ENCODE peak calls at places on chromosomes 11 and 22, in six cellular contexts. One of them, this sample, is unnamed.
A peak's percentile ranks its signal among the peaks of the same experiment; 100 is the strongest.

GRCh38 chr11:35418847-35419712 is at the start of gene SLC1A2:
- DNase-seq in WERI-Rb-1: peak; percentile 94
- DNase-seq in body of pancreas: no peak
- DNase-seq in HEK293T: peak; percentile 42
- DNase-seq in activated T-cell treated with anti-CD3 and anti-CD28 coated beads, Interleukin-2, amount 50 U/mL, for 24 hours: peak; percentile 49
- DNase-seq in HS-5: no peak
- DNase-seq in this sample: no peak

GRCh38 chr11:70244698-70245097 is 25.8 kb upstream of the PPFIA1 start:
- DNase-seq in body of pancreas: no peak
- DNase-seq in HEK293T: no peak
- DNase-seq in WERI-Rb-1: no peak
- DNase-seq in HS-5: peak; percentile 86
- DNase-seq in activated T-cell treated with anti-CD3 and anti-CD28 coated beads, Interleukin-2, amount 50 U/mL, for 24 hours: no peak
- DNase-seq in this sample: no peak

GRCh38 chr11:9090488-9091043 is 833 bp downstream of the SCUBE2 start:
- DNase-seq in HEK293T: no peak
- DNase-seq in body of pancreas: no peak
- DNase-seq in WERI-Rb-1: no peak
- DNase-seq in activated T-cell treated with anti-CD3 and anti-CD28 coated beads, Interleukin-2, amount 50 U/mL, for 24 hours: no peak
- DNase-seq in HS-5: no peak
- DNase-seq in this sample: no peak

GRCh38 chr11:72591785-72592490 is 82.3 kb downstream of the PDE2A start:
- DNase-seq in HS-5: no peak
- DNase-seq in activated T-cell treated with anti-CD3 and anti-CD28 coated beads, Interleukin-2, amount 50 U/mL, for 24 hours: peak; percentile 56
- DNase-seq in HEK293T: no peak
- DNase-seq in body of pancreas: no peak
- DNase-seq in WERI-Rb-1: peak; percentile 97
- DNase-seq in this sample: no peak

GRCh38 chr11:116062526-116063171 is 558.4 kb upstream of the CADM1 start:
- DNase-seq in HS-5: no peak
- DNase-seq in activated T-cell treated with anti-CD3 and anti-CD28 coated beads, Interleukin-2, amount 50 U/mL, for 24 hours: no peak
- DNase-seq in body of pancreas: no peak
- DNase-seq in HEK293T: no peak
- DNase-seq in WERI-Rb-1: peak; percentile 52
- DNase-seq in this sample: no peak

GRCh38 chr22:38925571-38926041 is 31.8 kb upstream of the APOBEC3A start:
- DNase-seq in activated T-cell treated with anti-CD3 and anti-CD28 coated beads, Interleukin-2, amount 50 U/mL, for 24 hours: no peak
- DNase-seq in WERI-Rb-1: no peak
- DNase-seq in HS-5: no peak
- DNase-seq in HEK293T: no peak
- DNase-seq in body of pancreas: no peak
- DNase-seq in this sample: no peak

GRCh38 chr22:47724751-47725150 is 962.3 kb downstream of the TBC1D22A start:
- DNase-seq in HS-5: no peak
- DNase-seq in activated T-cell treated with anti-CD3 and anti-CD28 coated beads, Interleukin-2, amount 50 U/mL, for 24 hours: no peak
- DNase-seq in body of pancreas: no peak
- DNase-seq in HEK293T: no peak
- DNase-seq in WERI-Rb-1: no peak
- DNase-seq in this sample: no peak

GRCh38 chr22:48600681-48601080 is 1227.0 kb downstream of the BRD1 start:
- DNase-seq in WERI-Rb-1: no peak
- DNase-seq in activated T-cell treated with anti-CD3 and anti-CD28 coated beads, Interleukin-2, amount 50 U/mL, for 24 hours: no peak
- DNase-seq in body of pancreas: no peak
- DNase-seq in HEK293T: no peak
- DNase-seq in HS-5: no peak
- DNase-seq in this sample: no peak

GRCh38 chr22:44702479-44703219 is 645 bp downstream of the PRR5 start:
- DNase-seq in body of pancreas: peak; percentile 55
- DNase-seq in HEK293T: peak; percentile 35
- DNase-seq in HS-5: no peak
- DNase-seq in activated T-cell treated with anti-CD3 and anti-CD28 coated beads, Interleukin-2, amount 50 U/mL, for 24 hours: no peak
- DNase-seq in WERI-Rb-1: peak; percentile 62
- DNase-seq in this sample: no peak

GRCh38 chr11:21514298-21514697 is 678.6 kb upstream of the ANO5 start:
- DNase-seq in WERI-Rb-1: peak; percentile 43
- DNase-seq in HS-5: no peak
- DNase-seq in body of pancreas: peak; percentile 17
- DNase-seq in HEK293T: peak; percentile 15
- DNase-seq in activated T-cell treated with anti-CD3 and anti-CD28 coated beads, Interleukin-2, amount 50 U/mL, for 24 hours: no peak
- DNase-seq in this sample: peak; percentile 4

GRCh38 chr11:31959711-31960110 is 131.2 kb upstream of the RCN1 start:
- DNase-seq in HEK293T: no peak
- DNase-seq in WERI-Rb-1: no peak
- DNase-seq in body of pancreas: no peak
- DNase-seq in activated T-cell treated with anti-CD3 and anti-CD28 coated beads, Interleukin-2, amount 50 U/mL, for 24 hours: no peak
- DNase-seq in HS-5: no peak
- DNase-seq in this sample: no peak

GRCh38 chr22:19799322-19800190 is 39.0 kb downstream of the TBX1 start:
- DNase-seq in body of pancreas: no peak
- DNase-seq in HEK293T: no peak
- DNase-seq in HS-5: peak; percentile 96
- DNase-seq in activated T-cell treated with anti-CD3 and anti-CD28 coated beads, Interleukin-2, amount 50 U/mL, for 24 hours: no peak
- DNase-seq in WERI-Rb-1: peak; percentile 88
- DNase-seq in this sample: no peak

GRCh38 chr11:12139144-12139881 is 28.9 kb downstream of the MICAL2 start:
- DNase-seq in WERI-Rb-1: no peak
- DNase-seq in HEK293T: no peak
- DNase-seq in body of pancreas: no peak
- DNase-seq in activated T-cell treated with anti-CD3 and anti-CD28 coated beads, Interleukin-2, amount 50 U/mL, for 24 hours: no peak
- DNase-seq in HS-5: no peak
- DNase-seq in this sample: peak; percentile 33

GRCh38 chr11:21625982-21626381 is 566.9 kb upstream of the ANO5 start:
- DNase-seq in body of pancreas: peak; percentile 15
- DNase-seq in WERI-Rb-1: no peak
- DNase-seq in HS-5: no peak
- DNase-seq in activated T-cell treated with anti-CD3 and anti-CD28 coated beads, Interleukin-2, amount 50 U/mL, for 24 hours: no peak
- DNase-seq in HEK293T: no peak
- DNase-seq in this sample: no peak

GRCh38 chr11:73330569-73331093 is 22.6 kb downstream of the ARHGEF17 start:
- DNase-seq in HEK293T: peak; percentile 55
- DNase-seq in WERI-Rb-1: peak; percentile 67
- DNase-seq in activated T-cell treated with anti-CD3 and anti-CD28 coated beads, Interleukin-2, amount 50 U/mL, for 24 hours: no peak
- DNase-seq in body of pancreas: no peak
- DNase-seq in HS-5: no peak
- DNase-seq in this sample: no peak

GRCh38 chr11:88320149-88320559 is 17.4 kb downstream of the CTSC start:
- DNase-seq in activated T-cell treated with anti-CD3 and anti-CD28 coated beads, Interleukin-2, amount 50 U/mL, for 24 hours: no peak
- DNase-seq in body of pancreas: no peak
- DNase-seq in HEK293T: peak; percentile 31
- DNase-seq in HS-5: no peak
- DNase-seq in WERI-Rb-1: no peak
- DNase-seq in this sample: no peak

GRCh38 chr11:72280037-72280436 is 36.1 kb upstream of the PHOX2A start:
- DNase-seq in body of pancreas: no peak
- DNase-seq in activated T-cell treated with anti-CD3 and anti-CD28 coated beads, Interleukin-2, amount 50 U/mL, for 24 hours: no peak
- DNase-seq in HEK293T: no peak
- DNase-seq in HS-5: no peak
- DNase-seq in WERI-Rb-1: no peak
- DNase-seq in this sample: no peak

GRCh38 chr22:24441406-24442351 is 14.3 kb downstream of the ADORA2A start:
- DNase-seq in body of pancreas: no peak
- DNase-seq in activated T-cell treated with anti-CD3 and anti-CD28 coated beads, Interleukin-2, amount 50 U/mL, for 24 hours: no peak
- DNase-seq in HEK293T: no peak
- DNase-seq in WERI-Rb-1: no peak
- DNase-seq in HS-5: no peak
- DNase-seq in this sample: no peak

GRCh38 chr11:3169235-3169951 is 4.3 kb upstream of the OSBPL5 start:
- DNase-seq in body of pancreas: peak; percentile 60
- DNase-seq in HS-5: no peak
- DNase-seq in WERI-Rb-1: no peak
- DNase-seq in HEK293T: no peak
- DNase-seq in activated T-cell treated with anti-CD3 and anti-CD28 coated beads, Interleukin-2, amount 50 U/mL, for 24 hours: peak; percentile 50
- DNase-seq in this sample: no peak

GRCh38 chr22:44734801-44735517 is 17.4 kb upstream of the ARHGAP8 start:
- DNase-seq in HS-5: no peak
- DNase-seq in HEK293T: no peak
- DNase-seq in activated T-cell treated with anti-CD3 and anti-CD28 coated beads, Interleukin-2, amount 50 U/mL, for 24 hours: no peak
- DNase-seq in body of pancreas: no peak
- DNase-seq in WERI-Rb-1: no peak
- DNase-seq in this sample: no peak

GRCh38 chr22:19874307-19875060 is 19.8 kb upstream of the GNB1L start:
- DNase-seq in HS-5: no peak
- DNase-seq in WERI-Rb-1: peak; percentile 85
- DNase-seq in HEK293T: no peak
- DNase-seq in body of pancreas: peak; percentile 19
- DNase-seq in activated T-cell treated with anti-CD3 and anti-CD28 coated beads, Interleukin-2, amount 50 U/mL, for 24 hours: peak; percentile 59
- DNase-seq in this sample: peak; percentile 38

GRCh38 chr11:73625690-73626318 is 20.6 kb upstream of the PLEKHB1 start:
- DNase-seq in activated T-cell treated with anti-CD3 and anti-CD28 coated beads, Interleukin-2, amount 50 U/mL, for 24 hours: peak; percentile 73
- DNase-seq in WERI-Rb-1: peak; percentile 86
- DNase-seq in HS-5: peak; percentile 15
- DNase-seq in body of pancreas: peak; percentile 80
- DNase-seq in HEK293T: peak; percentile 87
- DNase-seq in this sample: peak; percentile 75

GRCh38 chr11:115760921-115761320 is 256.7 kb upstream of the CADM1 start:
- DNase-seq in body of pancreas: no peak
- DNase-seq in HS-5: no peak
- DNase-seq in WERI-Rb-1: no peak
- DNase-seq in HEK293T: no peak
- DNase-seq in activated T-cell treated with anti-CD3 and anti-CD28 coated beads, Interleukin-2, amount 50 U/mL, for 24 hours: no peak
- DNase-seq in this sample: no peak

GRCh38 chr22:42553475-42554361 is at the start of gene SERHL2:
- DNase-seq in HEK293T: peak; percentile 86
- DNase-seq in HS-5: peak; percentile 22
- DNase-seq in body of pancreas: peak; percentile 88
- DNase-seq in activated T-cell treated with anti-CD3 and anti-CD28 coated beads, Interleukin-2, amount 50 U/mL, for 24 hours: peak; percentile 89
- DNase-seq in WERI-Rb-1: peak; percentile 96
- DNase-seq in this sample: peak; percentile 90

GRCh38 chr11:19953909-19954308 is 206.4 kb downstream of the DBX1 start:
- DNase-seq in WERI-Rb-1: peak; percentile 53
- DNase-seq in body of pancreas: peak; percentile 66
- DNase-seq in activated T-cell treated with anti-CD3 and anti-CD28 coated beads, Interleukin-2, amount 50 U/mL, for 24 hours: no peak
- DNase-seq in HEK293T: peak; percentile 51
- DNase-seq in HS-5: peak; percentile 57
- DNase-seq in this sample: no peak

GRCh38 chr11:32427616-32427934 is 7.8 kb downstream of the WT1 start:
- DNase-seq in activated T-cell treated with anti-CD3 and anti-CD28 coated beads, Interleukin-2, amount 50 U/mL, for 24 hours: no peak
- DNase-seq in HEK293T: no peak
- DNase-seq in HS-5: no peak
- DNase-seq in WERI-Rb-1: no peak
- DNase-seq in body of pancreas: no peak
- DNase-seq in this sample: no peak